ENCODE peak calls at places on chromosomes 13 and 19, in ten cellular contexts. U, O, J, F, K, W, Q, P, Z and A are unnamed samples.

GRCh38 chr19:17766543-17767131 is 15.4 kb downstream of the FCHO1 start:
- DNase-seq in U (peak; percentile 46), O (peak; percentile 60), J (peak; percentile 93), F (peak; percentile 80), K (peak; percentile 84), W (no peak), Q (peak; percentile 86), P (peak; percentile 88), Z (peak; percentile 73), A (peak; percentile 94)

GRCh38 chr13:109145631-109146030 is 516.2 kb downstream of the MYO16 start:
- DNase-seq in U (no peak), O (peak; percentile 50), J (peak; percentile 61), F (peak; percentile 62), K (peak; percentile 23), W (no peak), Q (peak; percentile 28), P (peak; percentile 48), Z (peak; percentile 66), A (peak; percentile 66)

GRCh38 chr19:48477696-48478338 is 8.6 kb downstream of the CYTH2 start:
- DNase-seq in U (no peak), O (no peak), J (no peak), F (no peak), K (no peak), W (no peak), Q (no peak), P (no peak), Z (no peak), A (no peak)

GRCh38 chr13:104534847-104535246 is 1468.6 kb upstream of the SLC10A2 start:
- DNase-seq in U (no peak), O (no peak), J (no peak), F (no peak), K (no peak), W (no peak), Q (peak; percentile 6), P (no peak), Z (no peak), A (peak; percentile 55)

GRCh38 chr13:47256618-47257017 is 359.8 kb upstream of the HTR2A start:
- DNase-seq in U (no peak), O (no peak), J (no peak), F (no peak), K (no peak), W (no peak), Q (no peak), P (no peak), Z (no peak), A (no peak)

GRCh38 chr19:46520616-46521015 is 24.9 kb upstream of the PNMA8B start:
- DNase-seq in U (no peak), O (no peak), J (no peak), F (no peak), K (no peak), W (no peak), Q (no peak), P (no peak), Z (no peak), A (peak; percentile 60)

GRCh38 chr19:8494158-8494557 is 8.3 kb downstream of the PRAM1 start:
- DNase-seq in U (no peak), O (no peak), J (no peak), F (no peak), K (no peak), W (no peak), Q (no peak), P (no peak), Z (no peak), A (no peak)

GRCh38 chr19:23957660-23958281 is 43.1 kb downstream of the ZNF726 start:
- DNase-seq in U (no peak), O (no peak), J (peak; percentile 27), F (no peak), K (no peak), W (no peak), Q (no peak), P (no peak), Z (peak; percentile 89), A (no peak)

GRCh38 chr19:36972594-36972993 is 56.5 kb downstream of the ZNF568 start:
- DNase-seq in U (peak; percentile 22), O (no peak), J (no peak), F (no peak), K (no peak), W (no peak), Q (no peak), P (no peak), Z (no peak), A (peak; percentile 26)

GRCh38 chr13:24307211-24308067 is 1.9 kb upstream of the C1QTNF9 start:
- DNase-seq in U (no peak), O (peak; percentile 36), J (no peak), F (no peak), K (no peak), W (no peak), Q (no peak), P (no peak), Z (peak; percentile 37), A (peak; percentile 80)

GRCh38 chr19:13008926-13009787 is 13.9 kb downstream of the NFIX start:
- DNase-seq in U (no peak), O (no peak), J (no peak), F (no peak), K (no peak), W (no peak), Q (no peak), P (no peak), Z (peak; percentile 52), A (no peak)

GRCh38 chr19:41014643-41015042 is 23.6 kb downstream of the CYP2B6 start:
- DNase-seq in U (no peak), O (no peak), J (no peak), F (no peak), K (no peak), W (no peak), Q (no peak), P (no peak), Z (no peak), A (no peak)

GRCh38 chr13:47420012-47420411 is 523.2 kb upstream of the HTR2A start:
- DNase-seq in U (no peak), O (no peak), J (no peak), F (no peak), K (no peak), W (no peak), Q (no peak), P (no peak), Z (no peak), A (no peak)